ENCODE peak calls at places on chromosome 22, in five cellular contexts. Q is hepatocyte, Y is LoVo, D is A549, A is astrocyte of the hippocampus. W is an unnamed sample.

GRCh38 chr22:50035131-50035881 is 22.7 kb upstream of the IL17REL start:
- DNase-seq in Q (no peak), Y (no peak), D (no peak), A (no peak), W (no peak)

GRCh38 chr22:50169774-50170341 is 673 bp upstream of the PANX2 start:
- DNase-seq in Q (peak), Y (peak), D (no peak), A (no peak), W (no peak)

GRCh38 chr22:37115032-37115431 is 5.5 kb upstream of the TMPRSS6 start:
- DNase-seq in Q (no peak), Y (no peak), D (no peak), A (no peak), W (no peak)

GRCh38 chr22:43442386-43443060 is 30.7 kb downstream of the MPPED1 start:
- DNase-seq in Q (no peak), Y (no peak), D (no peak), A (no peak), W (no peak)

GRCh38 chr22:31853736-31854500 is 90.4 kb upstream of the YWHAH start:
- DNase-seq in Q (no peak), Y (no peak), D (no peak), A (no peak), W (no peak)

GRCh38 chr22:28146401-28147304 is 227.6 kb upstream of the PITPNB start:
- DNase-seq in Q (no peak), Y (no peak), D (no peak), A (peak), W (no peak)

GRCh38 chr22:21026783-21027692 is 5.3 kb downstream of the SLC7A4 start:
- DNase-seq in Q (no peak), Y (no peak), D (no peak), A (peak), W (peak)

GRCh38 chr22:42188808-42189447 is 58.3 kb upstream of the CYP2D6 start:
- DNase-seq in Q (peak), Y (peak), D (peak), A (peak), W (peak)

GRCh38 chr22:42076764-42077485 is 2.6 kb upstream of the SMDT1 start:
- DNase-seq in Q (no peak), Y (no peak), D (no peak), A (no peak), W (no peak)

GRCh38 chr22:28984482-28985158 is 77.0 kb downstream of the C22orf31 start:
- DNase-seq in Q (no peak), Y (no peak), D (no peak), A (no peak), W (no peak)

GRCh38 chr22:38948181-38948940 is 9.0 kb upstream of the APOBEC3A start:
- DNase-seq in Q (no peak), Y (no peak), D (no peak), A (no peak), W (no peak)

GRCh38 chr22:50469377-50470305 is 5.2 kb downstream of the SBF1 start:
- DNase-seq in Q (peak), Y (peak), D (no peak), A (peak), W (peak)

GRCh38 chr22:29710922-29711593 is 8.7 kb upstream of the CABP7 start:
- DNase-seq in Q (no peak), Y (no peak), D (no peak), A (peak), W (no peak)

GRCh38 chr22:42060489-42060888 is 10.1 kb downstream of the NAGA start:
- DNase-seq in Q (no peak), Y (no peak), D (no peak), A (no peak), W (no peak)

GRCh38 chr22:20977516-20978170 is 4.5 kb upstream of the LZTR1 start:
- DNase-seq in Q (no peak), Y (no peak), D (no peak), A (no peak), W (no peak)

GRCh38 chr22:25038239-25038638 is 85.7 kb downstream of the KIAA1671 start:
- DNase-seq in Q (no peak), Y (no peak), D (no peak), A (no peak), W (no peak)

GRCh38 chr22:42347281-42347824 is 76.9 kb upstream of the TCF20 start:
- DNase-seq in Q (no peak), Y (no peak), D (no peak), A (peak), W (no peak)

GRCh38 chr22:47275479-47276218 is 513.2 kb downstream of the TBC1D22A start:
- DNase-seq in Q (no peak), Y (no peak), D (no peak), A (no peak), W (no peak)

GRCh38 chr22:20918663-20919220 is 1.5 kb downstream of the CRKL start:
- DNase-seq in Q (peak), Y (no peak), D (peak), A (no peak), W (peak)

GRCh38 chr22:29311468-29312217 is 3.9 kb downstream of the RASL10A start:
- DNase-seq in Q (no peak), Y (no peak), D (no peak), A (peak), W (no peak)

GRCh38 chr22:45975266-45976161 is 1.4 kb downstream of the WNT7B start:
- DNase-seq in Q (peak), Y (peak), D (no peak), A (no peak), W (no peak)

GRCh38 chr22:28800308-28801041 is at the start of gene XBP1:
- DNase-seq in Q (peak), Y (peak), D (peak), A (peak), W (peak)

GRCh38 chr22:29912605-29913398 is 29.8 kb downstream of the MTMR3 start:
- DNase-seq in Q (peak), Y (no peak), D (no peak), A (peak), W (peak)

GRCh38 chr22:44158766-44159165 is 22.0 kb upstream of the PARVG start:
- DNase-seq in Q (no peak), Y (no peak), D (no peak), A (peak), W (no peak)

GRCh38 chr22:46665151-46665695 is 45.0 kb downstream of the GRAMD4 start:
- DNase-seq in Q (no peak), Y (no peak), D (no peak), A (no peak), W (no peak)

GRCh38 chr22:33957086-33957485 is 36.8 kb upstream of the LARGE1 start:
- DNase-seq in Q (no peak), Y (no peak), D (no peak), A (no peak), W (no peak)

GRCh38 chr22:22565991-22566390 is 6.9 kb upstream of the PRAME start:
- DNase-seq in Q (no peak), Y (no peak), D (no peak), A (no peak), W (peak)

GRCh38 chr22:27258773-27259172 is 542.8 kb downstream of the MN1 start:
- DNase-seq in Q (no peak), Y (no peak), D (no peak), A (no peak), W (no peak)

GRCh38 chr22:19815823-19816290 is 38.8 kb downstream of the GNB1L start:
- DNase-seq in Q (no peak), Y (no peak), D (no peak), A (no peak), W (no peak)

GRCh38 chr22:17176715-17177114 is 17.6 kb upstream of the HDHD5 start:
- DNase-seq in Q (no peak), Y (no peak), D (no peak), A (no peak), W (no peak)

GRCh38 chr22:38739300-38740055 is 16.3 kb downstream of the SUN2 start:
- DNase-seq in Q (no peak), Y (no peak), D (no peak), A (no peak), W (no peak)

GRCh38 chr22:23562186-23562585 is 17.9 kb downstream of the IGLL1 start:
- DNase-seq in Q (no peak), Y (no peak), D (no peak), A (no peak), W (no peak)

GRCh38 chr22:46598737-46599424 is 21.3 kb upstream of the GRAMD4 start:
- DNase-seq in Q (no peak), Y (no peak), D (no peak), A (no peak), W (no peak)

GRCh38 chr22:32050678-32051515 is 7.8 kb downstream of the SLC5A1 start:
- DNase-seq in Q (peak), Y (peak), D (peak), A (peak), W (peak)

GRCh38 chr22:48350456-48350855 is 1477.2 kb downstream of the BRD1 start:
- DNase-seq in Q (no peak), Y (no peak), D (no peak), A (no peak), W (no peak)

GRCh38 chr22:29994941-29995340 is 85.3 kb upstream of the HORMAD2 start:
- DNase-seq in Q (peak), Y (peak), D (no peak), A (peak), W (peak)

GRCh38 chr22:39665661-39666431 is 95.3 kb downstream of the CACNA1I start:
- DNase-seq in Q (no peak), Y (no peak), D (no peak), A (no peak), W (no peak)

GRCh38 chr22:45314054-45314721 is 4.5 kb downstream of the FAM118A start:
- DNase-seq in Q (peak), Y (no peak), D (no peak), A (no peak), W (no peak)

GRCh38 chr22:45460288-45461109 is 42.2 kb upstream of the FBLN1 start:
- DNase-seq in Q (peak), Y (no peak), D (no peak), A (no peak), W (no peak)

W was measured in EL.